ENCODE peak calls at places on chromosomes 6 and 20, in ten cellular contexts. M is aorta; X is heart right ventricle; A is left ventricle myocardium inferior; B is lung; N is suprapubic skin; H is H9; Z is CD8-positive, alpha-beta memory T cell; U is fibroblast of lung; Y is uterus. W is an unnamed sample.
A peak's percentile ranks its signal among the peaks of the same experiment; 100 is the strongest.

GRCh38 chr20:34390769-34391447 is 27.8 kb downstream of the ITCH start:
- DNase-seq in U (peak; percentile 90), B (peak; percentile 59), N (peak; percentile 70), Z (no peak), Y (peak; percentile 60), H (no peak), X (no peak), M (peak; percentile 86), A (no peak), W (no peak)

GRCh38 chr6:116476021-116476678 is 15.0 kb downstream of the CALHM6 start:
- DNase-seq in M (no peak), Z (no peak), H (no peak), A (no peak), B (no peak), Y (no peak), X (no peak), U (no peak), N (no peak), W (no peak)

GRCh38 chr6:46184114-46184513 is 13.3 kb upstream of the ENPP5 start:
- DNase-seq in X (no peak), A (no peak), M (no peak), U (peak; percentile 92), N (no peak), Z (no peak), H (no peak), B (no peak), Y (no peak), W (no peak)

GRCh38 chr6:145809785-145810184 is 4.8 kb downstream of the FBXO30 start:
- DNase-seq in N (no peak), Y (no peak), A (no peak), Z (no peak), X (no peak), B (no peak), M (no peak), U (peak; percentile 60), H (no peak), W (no peak)

GRCh38 chr6:37946021-37946420 is 126.5 kb downstream of the ZFAND3 start:
- DNase-seq in Y (no peak), X (no peak), B (no peak), M (no peak), U (no peak), Z (no peak), H (no peak), N (no peak), A (no peak), W (no peak)

GRCh38 chr6:150494236-150494635 is 105.4 kb upstream of the PLEKHG1 start:
- DNase-seq in Y (peak; percentile 52), H (no peak), A (peak; percentile 51), U (no peak), X (peak; percentile 16), N (peak; percentile 77), Z (no peak), B (no peak), M (no peak), W (no peak)

GRCh38 chr6:3229566-3230274 is 2.3 kb upstream of the TUBB2B start:
- DNase-seq in N (no peak), U (peak; percentile 56), Z (no peak), Y (no peak), M (no peak), B (no peak), A (no peak), X (no peak), H (peak; percentile 80), W (no peak)

GRCh38 chr20:61478611-61479305 is 226.7 kb downstream of the CDH4 start:
- DNase-seq in U (no peak), Z (no peak), X (no peak), H (peak; percentile 3), B (no peak), A (no peak), N (no peak), M (no peak), Y (no peak), W (no peak)

DNA sequence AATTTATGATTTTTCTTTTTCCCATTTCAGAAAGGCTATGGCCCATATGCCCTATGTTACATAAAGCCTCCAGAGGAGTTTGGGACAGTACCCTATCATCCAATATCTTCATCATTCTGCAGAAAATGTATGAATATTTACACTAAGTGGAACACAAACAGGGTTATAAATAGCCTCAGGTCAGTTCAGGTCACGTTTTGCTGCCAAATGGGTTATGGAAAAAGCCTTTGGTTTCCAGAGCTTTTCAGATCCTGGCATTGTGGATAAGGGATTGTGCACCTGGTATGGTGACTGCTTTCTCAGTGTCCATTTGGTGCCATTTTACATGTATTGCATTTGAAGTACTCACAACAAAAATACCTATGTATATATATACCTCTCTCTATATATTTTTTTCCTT is 29.4 kb downstream of the UTRN start:
- DNase-seq in H (no peak), Y (no peak), M (no peak), B (no peak), U (no peak), Z (no peak), X (no peak), A (no peak), N (no peak), W (no peak)
- H3K4me1 ChIP-seq in H (no peaks in the 10 kb centered on the region), Y (no peaks in the 10 kb centered on the region), M (peaks cover 3% of the 10 kb centered on the region), B (peaks cover 19% of the 10 kb centered on the region), U (peaks cover 3% of the 10 kb centered on the region), Z (no peaks in the 10 kb centered on the region), X (peaks cover 59% of the 10 kb centered on the region), A (peaks cover 72% of the 10 kb centered on the region), N (peaks cover 40% of the 10 kb centered on the region), W (no peaks in the 10 kb centered on the region)

GRCh38 chr20:32743237-32744112 is at the start of gene COMMD7:
- DNase-seq in B (peak; percentile 68), A (peak; percentile 66), N (peak; percentile 74), M (peak; percentile 91), Y (peak; percentile 62), H (peak; percentile 90), U (peak; percentile 54), Z (peak; percentile 70), X (peak; percentile 76), W (peak; percentile 45)

GRCh38 chr20:32742322-32743236 is 688 bp downstream of the COMMD7 start:
- DNase-seq in Z (no peak), H (no peak), B (no peak), X (peak; percentile 11), M (no peak), U (no peak), A (no peak), N (peak; percentile 60), Y (peak; percentile 17), W (no peak)

GRCh38 chr20:32737371-32738223 is 5.7 kb downstream of the COMMD7 start:
- DNase-seq in N (no peak), A (no peak), B (no peak), X (no peak), M (no peak), Y (no peak), U (peak; percentile 91), Z (peak; percentile 56), H (no peak), W (no peak)

DNA sequence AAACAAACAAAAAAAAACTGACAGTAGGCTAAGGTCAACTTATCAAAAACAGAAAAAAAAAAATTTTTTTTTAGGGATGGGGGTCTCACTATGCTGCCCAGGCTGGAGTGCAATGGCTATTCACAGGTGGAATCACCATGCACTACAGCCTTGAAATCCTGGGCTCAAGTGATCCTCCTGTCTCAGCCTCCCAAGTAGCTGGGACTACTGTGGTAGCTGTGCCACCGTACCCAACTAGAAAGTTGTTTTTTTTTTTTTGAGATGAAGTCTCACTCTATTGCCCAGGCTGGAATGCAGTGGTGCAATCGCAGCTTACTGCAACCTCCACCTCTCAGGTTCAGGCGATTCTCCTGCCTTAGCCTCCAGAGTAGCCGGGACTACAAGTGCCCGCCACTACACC is 2.1 kb downstream of the COMMD7 start:
- DNase-seq in H (no peak), U (no peak), X (no peak), B (no peak), M (no peak), Y (no peak), A (no peak), N (no peak), Z (no peak), W (no peak)
- H3K4me1 ChIP-seq in H (peaks cover 2% of the 10 kb centered on the region), U (peaks cover 14% of the 10 kb centered on the region), X (peaks cover 12% of the 10 kb centered on the region), B (peaks cover 8% of the 10 kb centered on the region), M (peaks cover 3% of the 10 kb centered on the region), Y (no peaks in the 10 kb centered on the region), A (peaks cover 34% of the 10 kb centered on the region), N (peaks cover 20% of the 10 kb centered on the region), Z (peaks cover 53% of the 10 kb centered on the region), W (peaks cover 35% of the 10 kb centered on the region)

DNA sequence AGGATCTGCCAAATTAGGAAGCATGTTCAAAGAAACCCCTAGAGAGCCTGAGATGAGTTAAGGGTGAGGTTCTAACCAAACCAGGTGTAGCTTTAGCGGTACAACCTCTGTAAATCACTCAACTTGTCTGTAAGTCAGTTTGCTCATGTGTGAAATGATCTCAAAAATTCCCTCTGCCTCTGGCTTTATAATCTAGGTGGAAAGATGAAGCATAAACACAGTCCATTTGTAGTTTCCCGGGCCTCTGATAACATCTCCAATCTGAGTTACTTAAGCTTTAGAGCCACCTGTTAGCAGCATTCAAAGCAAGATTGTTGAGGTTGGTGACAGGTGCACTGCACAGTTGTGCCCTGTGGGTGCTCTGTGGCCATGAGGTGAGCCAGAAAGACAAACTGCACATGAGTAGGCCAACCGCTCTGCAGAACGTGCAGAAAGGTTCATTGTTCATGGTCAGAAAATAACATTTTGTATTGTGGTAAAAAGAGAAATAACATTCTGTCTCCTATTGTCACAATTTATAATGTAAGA is 53.7 kb downstream of the MOCS1 start:
- DNase-seq in X (no peak), U (no peak), Y (no peak), B (no peak), A (no peak), M (no peak), Z (no peak), H (no peak), N (no peak), W (no peak)
- H3K4me1 ChIP-seq in X (peaks cover 18% of the 10 kb centered on the region), U (peaks cover 17% of the 10 kb centered on the region), Y (peaks cover 6% of the 10 kb centered on the region), B (peaks cover 3% of the 10 kb centered on the region), A (peaks cover 22% of the 10 kb centered on the region), M (peaks cover 2% of the 10 kb centered on the region), Z (no peaks in the 10 kb centered on the region), H (no peaks in the 10 kb centered on the region), N (peaks cover 12% of the 10 kb centered on the region), W (no peaks in the 10 kb centered on the region)

GRCh38 chr20:44204156-44204831 is 6.3 kb downstream of the OSER1 start:
- DNase-seq in A (no peak), Y (no peak), X (no peak), B (no peak), N (no peak), U (peak; percentile 97), Z (no peak), H (no peak), M (no peak), W (no peak)

GRCh38 chr20:44207066-44207723 is 3.4 kb downstream of the OSER1 start:
- DNase-seq in A (no peak), B (no peak), H (no peak), Z (no peak), X (no peak), U (no peak), Y (no peak), M (no peak), N (no peak), W (no peak)

GRCh38 chr20:44204832-44205215 is 5.7 kb downstream of the OSER1 start:
- DNase-seq in N (no peak), B (no peak), H (no peak), A (no peak), M (no peak), Z (no peak), Y (no peak), U (no peak), X (no peak), W (no peak)

GRCh38 chr20:44208165-44208564 is 2.4 kb downstream of the OSER1 start:
- DNase-seq in Y (no peak), A (no peak), U (no peak), X (no peak), N (no peak), Z (no peak), B (no peak), H (no peak), M (no peak), W (no peak)

DNA sequence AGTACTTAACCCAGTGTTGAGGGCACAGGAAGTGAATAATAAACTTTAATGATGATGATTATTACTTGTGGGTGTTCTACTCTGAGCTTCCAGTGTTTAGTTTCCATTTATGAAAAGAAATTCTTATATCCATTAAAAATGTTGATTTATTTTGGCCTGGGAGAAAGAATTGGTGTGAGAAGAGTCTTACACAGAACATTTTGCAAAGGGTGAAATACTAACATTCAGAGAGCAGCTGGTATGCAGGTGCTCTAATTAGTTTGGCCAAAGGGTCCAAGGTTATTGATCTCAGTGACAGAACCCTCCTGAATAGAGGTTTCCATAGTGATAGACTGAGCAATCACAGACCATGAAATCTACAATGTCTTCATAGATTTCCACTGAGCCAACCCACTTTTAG is 4.4 kb downstream of the OSER1 start:
- DNase-seq in A (no peak), M (no peak), Y (no peak), U (no peak), H (no peak), X (no peak), N (no peak), Z (no peak), B (no peak), W (no peak)
- H3K4me1 ChIP-seq in A (peaks cover 94% of the 10 kb centered on the region), M (peaks cover 7% of the 10 kb centered on the region), Y (peaks cover 4% of the 10 kb centered on the region), U (peaks cover 17% of the 10 kb centered on the region), H (no peaks in the 10 kb centered on the region), X (peaks cover 60% of the 10 kb centered on the region), N (peaks cover 64% of the 10 kb centered on the region), Z (peaks cover 28% of the 10 kb centered on the region), B (peaks cover 3% of the 10 kb centered on the region), W (peaks cover 13% of the 10 kb centered on the region)